ENCODE peak calls at places on chromosomes 11 and 22, in six cellular contexts. F, I, J, V, W and X are unnamed samples.
A peak's percentile ranks its signal among the peaks of the same experiment; 100 is the strongest.

GRCh38 chr11:116930177-116930576 is 92.8 kb upstream of the APOA1 start:
- DNase-seq in I (no peak), V (peak; percentile 60), F (no peak), J (no peak), W (no peak), X (no peak)

GRCh38 chr11:77167111-77167626 is 39.1 kb downstream of the MYO7A start:
- DNase-seq in V (no peak), W (no peak), F (no peak), J (no peak), I (no peak), X (no peak)

GRCh38 chr11:65575568-65576231 is at the start of gene EHBP1L1:
- DNase-seq in V (peak; percentile 73), I (peak; percentile 44), J (peak; percentile 77), F (peak; percentile 65), W (peak; percentile 88), X (peak; percentile 45)

GRCh38 chr11:7585816-7586215 is 72.0 kb downstream of the PPFIBP2 start:
- DNase-seq in I (no peak), J (no peak), V (no peak), W (no peak), F (no peak), X (no peak)

GRCh38 chr11:62732830-62733229 is 4.5 kb downstream of the TTC9C start:
- DNase-seq in F (peak; percentile 57), J (no peak), V (no peak), W (no peak), I (no peak), X (no peak)

GRCh38 chr11:44609028-44609782 is 43.7 kb downstream of the CD82 start:
- DNase-seq in J (no peak), I (no peak), F (no peak), W (peak; percentile 76), V (no peak), X (no peak)

GRCh38 chr11:46710821-46711269 is 8.2 kb upstream of the F2 start:
- DNase-seq in V (no peak), J (no peak), I (no peak), W (no peak), F (peak; percentile 31), X (no peak)

GRCh38 chr22:44449683-44450425 is 48.2 kb downstream of the RTL6 start:
- DNase-seq in J (no peak), V (peak; percentile 31), I (no peak), W (no peak), F (no peak), X (no peak)

GRCh38 chr11:113384551-113384950 is 3.0 kb upstream of the ANKK1 start:
- DNase-seq in J (no peak), V (no peak), I (no peak), W (no peak), F (peak; percentile 98), X (peak; percentile 28)

GRCh38 chr11:119376197-119376847 is 5.2 kb downstream of the USP2 start:
- DNase-seq in I (no peak), W (no peak), F (peak; percentile 73), V (peak; percentile 61), J (no peak), X (no peak)

GRCh38 chr11:16607675-16608644 is 130.5 kb upstream of the C11orf58 start:
- DNase-seq in W (no peak), I (no peak), V (peak; percentile 92), J (peak; percentile 82), F (peak; percentile 58), X (peak; percentile 26)

GRCh38 chr22:41524809-41525449 is 19.3 kb downstream of the POLR3H start:
- DNase-seq in I (peak; percentile 47), W (peak; percentile 73), J (no peak), F (no peak), V (peak; percentile 72), X (no peak)

GRCh38 chr11:130909650-130910049 is 6.6 kb downstream of the SNX19 start:
- DNase-seq in I (no peak), F (peak; percentile 65), V (no peak), W (no peak), J (no peak), X (no peak)

GRCh38 chr11:118008271-118008903 is 22.2 kb downstream of the IL10RA start:
- DNase-seq in W (no peak), V (no peak), F (no peak), I (no peak), J (no peak), X (no peak)

GRCh38 chr22:37599161-37599560 is 9.5 kb upstream of the GGA1 start:
- DNase-seq in F (no peak), V (no peak), J (no peak), I (no peak), W (no peak), X (no peak)

GRCh38 chr22:41387341-41387740 is 5.6 kb downstream of the TEF start:
- DNase-seq in W (no peak), J (no peak), F (no peak), V (no peak), I (no peak), X (no peak)

GRCh38 chr22:40218152-40218551 is 40.4 kb downstream of the TNRC6B start:
- DNase-seq in W (no peak), J (no peak), F (no peak), V (no peak), I (no peak), X (no peak)

GRCh38 chr11:115418081-115418480 is 86.1 kb downstream of the CADM1 start:
- DNase-seq in I (no peak), J (no peak), W (no peak), V (no peak), F (no peak), X (no peak)

GRCh38 chr22:26845016-26845728 is 187.8 kb downstream of the MIAT start:
- DNase-seq in V (peak; percentile 43), W (no peak), I (no peak), F (no peak), J (no peak), X (no peak)

GRCh38 chr11:12164061-12165014 is 53.9 kb downstream of the MICAL2 start:
- DNase-seq in V (peak; percentile 50), J (no peak), I (no peak), F (no peak), W (no peak), X (no peak)

GRCh38 chr22:36465232-36466021 is 16.0 kb downstream of the TXN2 start:
- DNase-seq in W (no peak), F (peak; percentile 93), I (no peak), J (no peak), V (no peak), X (no peak)